ENCODE peak calls at places on chromosomes 16 and 17, in eight cellular contexts. One of them, this sample, is unnamed.

GRCh38 chr17:66690166-66690565 is 144.8 kb upstream of the CACNG5 start:
- DNase-seq in OCI-LY7: no peak
- DNase-seq in dorsolateral prefrontal cortex: no peak
- DNase-seq in neural progenitor cell: no peak
- DNase-seq in mucosa of descending colon: no peak
- DNase-seq in cardiac fibroblast: no peak
- DNase-seq in effector memory CD4-positive, alpha-beta T cell: no peak
- DNase-seq in left ventricle myocardium inferior: no peak
- DNase-seq in this sample: no peak

GRCh38 chr17:79950306-79950705 is 85.4 kb downstream of the TBC1D16 start:
- DNase-seq in effector memory CD4-positive, alpha-beta T cell: no peak
- DNase-seq in OCI-LY7: no peak
- DNase-seq in cardiac fibroblast: no peak
- DNase-seq in left ventricle myocardium inferior: peak; percentile 13
- DNase-seq in mucosa of descending colon: no peak
- DNase-seq in neural progenitor cell: peak; percentile 65
- DNase-seq in dorsolateral prefrontal cortex: no peak
- DNase-seq in this sample: no peak

GRCh38 chr17:14428640-14429029 is 127.8 kb downstream of the HS3ST3B1 start:
- DNase-seq in OCI-LY7: peak; percentile 84
- DNase-seq in mucosa of descending colon: no peak
- DNase-seq in left ventricle myocardium inferior: no peak
- DNase-seq in dorsolateral prefrontal cortex: no peak
- DNase-seq in neural progenitor cell: no peak
- DNase-seq in effector memory CD4-positive, alpha-beta T cell: no peak
- DNase-seq in cardiac fibroblast: no peak
- DNase-seq in this sample: peak; percentile 61

GRCh38 chr17:82776454-82776853 is 24.6 kb downstream of the TBCD start:
- DNase-seq in effector memory CD4-positive, alpha-beta T cell: no peak
- DNase-seq in cardiac fibroblast: no peak
- DNase-seq in OCI-LY7: no peak
- DNase-seq in neural progenitor cell: no peak
- DNase-seq in mucosa of descending colon: no peak
- DNase-seq in left ventricle myocardium inferior: no peak
- DNase-seq in dorsolateral prefrontal cortex: no peak
- DNase-seq in this sample: no peak

GRCh38 chr16:25707982-25708583 is 16.3 kb downstream of the HS3ST4 start:
- DNase-seq in OCI-LY7: peak; percentile 49
- DNase-seq in mucosa of descending colon: no peak
- DNase-seq in cardiac fibroblast: peak; percentile 1
- DNase-seq in neural progenitor cell: peak; percentile 71
- DNase-seq in effector memory CD4-positive, alpha-beta T cell: no peak
- DNase-seq in left ventricle myocardium inferior: no peak
- DNase-seq in dorsolateral prefrontal cortex: no peak
- DNase-seq in this sample: peak; percentile 21

GRCh38 chr17:17685775-17686291 is 4.6 kb downstream of the RAI1 start:
- DNase-seq in dorsolateral prefrontal cortex: no peak
- DNase-seq in cardiac fibroblast: peak; percentile 66
- DNase-seq in left ventricle myocardium inferior: no peak
- DNase-seq in OCI-LY7: no peak
- DNase-seq in effector memory CD4-positive, alpha-beta T cell: no peak
- DNase-seq in mucosa of descending colon: peak; percentile 84
- DNase-seq in neural progenitor cell: no peak
- DNase-seq in this sample: no peak

GRCh38 chr16:14324581-14324980 is 253.5 kb downstream of the MRTFB start:
- DNase-seq in mucosa of descending colon: no peak
- DNase-seq in dorsolateral prefrontal cortex: no peak
- DNase-seq in neural progenitor cell: no peak
- DNase-seq in cardiac fibroblast: peak; percentile 64
- DNase-seq in OCI-LY7: no peak
- DNase-seq in effector memory CD4-positive, alpha-beta T cell: no peak
- DNase-seq in left ventricle myocardium inferior: no peak
- DNase-seq in this sample: no peak

GRCh38 chr17:59424331-59424730 is 92.9 kb downstream of the YPEL2 start:
- DNase-seq in dorsolateral prefrontal cortex: no peak
- DNase-seq in OCI-LY7: no peak
- DNase-seq in effector memory CD4-positive, alpha-beta T cell: no peak
- DNase-seq in neural progenitor cell: no peak
- DNase-seq in left ventricle myocardium inferior: no peak
- DNase-seq in cardiac fibroblast: no peak
- DNase-seq in mucosa of descending colon: no peak
- DNase-seq in this sample: no peak

GRCh38 chr16:29708917-29709600 is 30.1 kb downstream of the QPRT start:
- DNase-seq in mucosa of descending colon: no peak
- DNase-seq in effector memory CD4-positive, alpha-beta T cell: no peak
- DNase-seq in cardiac fibroblast: no peak
- DNase-seq in left ventricle myocardium inferior: no peak
- DNase-seq in dorsolateral prefrontal cortex: no peak
- DNase-seq in OCI-LY7: no peak
- DNase-seq in neural progenitor cell: peak; percentile 44
- DNase-seq in this sample: no peak

GRCh38 chr17:78789663-78790181 is 7.6 kb upstream of the CYTH1 start:
- DNase-seq in OCI-LY7: no peak
- DNase-seq in dorsolateral prefrontal cortex: peak; percentile 66
- DNase-seq in left ventricle myocardium inferior: peak; percentile 86
- DNase-seq in mucosa of descending colon: peak; percentile 92
- DNase-seq in effector memory CD4-positive, alpha-beta T cell: peak; percentile 44
- DNase-seq in neural progenitor cell: no peak
- DNase-seq in cardiac fibroblast: peak; percentile 68
- DNase-seq in this sample: no peak

GRCh38 chr17:16484445-16485169 is 7.4 kb downstream of the LRRC75A start:
- DNase-seq in OCI-LY7: no peak
- DNase-seq in cardiac fibroblast: no peak
- DNase-seq in dorsolateral prefrontal cortex: no peak
- DNase-seq in neural progenitor cell: peak; percentile 38
- DNase-seq in mucosa of descending colon: no peak
- DNase-seq in effector memory CD4-positive, alpha-beta T cell: no peak
- DNase-seq in left ventricle myocardium inferior: no peak
- DNase-seq in this sample: no peak

GRCh38 chr17:78133971-78134898 is 3.7 kb downstream of the TMC8 start:
- DNase-seq in left ventricle myocardium inferior: no peak
- DNase-seq in OCI-LY7: peak; percentile 91
- DNase-seq in neural progenitor cell: peak; percentile 87
- DNase-seq in cardiac fibroblast: peak; percentile 38
- DNase-seq in effector memory CD4-positive, alpha-beta T cell: peak; percentile 74
- DNase-seq in dorsolateral prefrontal cortex: peak; percentile 62
- DNase-seq in mucosa of descending colon: peak; percentile 89
- DNase-seq in this sample: peak; percentile 66

GRCh38 chr17:27666831-27667560 is 36.0 kb downstream of the LGALS9 start:
- DNase-seq in OCI-LY7: no peak
- DNase-seq in mucosa of descending colon: no peak
- DNase-seq in neural progenitor cell: no peak
- DNase-seq in left ventricle myocardium inferior: no peak
- DNase-seq in cardiac fibroblast: no peak
- DNase-seq in effector memory CD4-positive, alpha-beta T cell: no peak
- DNase-seq in dorsolateral prefrontal cortex: no peak
- DNase-seq in this sample: no peak

GRCh38 chr17:65433592-65433991 is 127.9 kb downstream of the AXIN2 start:
- DNase-seq in mucosa of descending colon: no peak
- DNase-seq in effector memory CD4-positive, alpha-beta T cell: no peak
- DNase-seq in dorsolateral prefrontal cortex: no peak
- DNase-seq in OCI-LY7: no peak
- DNase-seq in left ventricle myocardium inferior: no peak
- DNase-seq in neural progenitor cell: no peak
- DNase-seq in cardiac fibroblast: peak; percentile 72
- DNase-seq in this sample: peak; percentile 26

GRCh38 chr17:19249681-19250080 is 12.5 kb downstream of the EPN2 start:
- DNase-seq in dorsolateral prefrontal cortex: no peak
- DNase-seq in left ventricle myocardium inferior: no peak
- DNase-seq in neural progenitor cell: no peak
- DNase-seq in cardiac fibroblast: peak; percentile 54
- DNase-seq in mucosa of descending colon: no peak
- DNase-seq in OCI-LY7: no peak
- DNase-seq in effector memory CD4-positive, alpha-beta T cell: no peak
- DNase-seq in this sample: no peak

GRCh38 chr16:3459401-3460090 is 16.1 kb downstream of the NAA60 start:
- DNase-seq in OCI-LY7: no peak
- DNase-seq in neural progenitor cell: peak; percentile 44
- DNase-seq in mucosa of descending colon: no peak
- DNase-seq in left ventricle myocardium inferior: no peak
- DNase-seq in effector memory CD4-positive, alpha-beta T cell: no peak
- DNase-seq in dorsolateral prefrontal cortex: no peak
- DNase-seq in cardiac fibroblast: no peak
- DNase-seq in this sample: peak; percentile 79

GRCh38 chr17:11953924-11954323 is 43.4 kb downstream of the ZNF18 start:
- DNase-seq in mucosa of descending colon: no peak
- DNase-seq in OCI-LY7: no peak
- DNase-seq in effector memory CD4-positive, alpha-beta T cell: no peak
- DNase-seq in neural progenitor cell: no peak
- DNase-seq in left ventricle myocardium inferior: no peak
- DNase-seq in cardiac fibroblast: no peak
- DNase-seq in dorsolateral prefrontal cortex: no peak
- DNase-seq in this sample: no peak

GRCh38 chr16:52825882-52826281 is 226.8 kb downstream of the CHD9NB start:
- DNase-seq in cardiac fibroblast: no peak
- DNase-seq in dorsolateral prefrontal cortex: no peak
- DNase-seq in neural progenitor cell: no peak
- DNase-seq in OCI-LY7: no peak
- DNase-seq in left ventricle myocardium inferior: no peak
- DNase-seq in mucosa of descending colon: no peak
- DNase-seq in effector memory CD4-positive, alpha-beta T cell: no peak
- DNase-seq in this sample: peak; percentile 17

GRCh38 chr16:83840060-83840617 is 32.4 kb downstream of the HSBP1 start:
- DNase-seq in effector memory CD4-positive, alpha-beta T cell: no peak
- DNase-seq in OCI-LY7: no peak
- DNase-seq in mucosa of descending colon: no peak
- DNase-seq in left ventricle myocardium inferior: no peak
- DNase-seq in dorsolateral prefrontal cortex: no peak
- DNase-seq in cardiac fibroblast: no peak
- DNase-seq in neural progenitor cell: no peak
- DNase-seq in this sample: no peak

GRCh38 chr16:83837566-83837965 is 29.8 kb downstream of the HSBP1 start:
- DNase-seq in OCI-LY7: no peak
- DNase-seq in dorsolateral prefrontal cortex: no peak
- DNase-seq in mucosa of descending colon: no peak
- DNase-seq in cardiac fibroblast: no peak
- DNase-seq in left ventricle myocardium inferior: no peak
- DNase-seq in effector memory CD4-positive, alpha-beta T cell: no peak
- DNase-seq in neural progenitor cell: no peak
- DNase-seq in this sample: no peak

GRCh38 chr16:83842291-83842690 is 34.5 kb downstream of the HSBP1 start:
- DNase-seq in dorsolateral prefrontal cortex: no peak
- DNase-seq in OCI-LY7: no peak
- DNase-seq in effector memory CD4-positive, alpha-beta T cell: no peak
- DNase-seq in cardiac fibroblast: no peak
- DNase-seq in neural progenitor cell: no peak
- DNase-seq in left ventricle myocardium inferior: no peak
- DNase-seq in mucosa of descending colon: no peak
- DNase-seq in this sample: no peak

GRCh38 chr16:83838151-83838550 is 30.4 kb downstream of the HSBP1 start:
- DNase-seq in neural progenitor cell: no peak
- DNase-seq in left ventricle myocardium inferior: no peak
- DNase-seq in effector memory CD4-positive, alpha-beta T cell: no peak
- DNase-seq in dorsolateral prefrontal cortex: no peak
- DNase-seq in OCI-LY7: no peak
- DNase-seq in cardiac fibroblast: no peak
- DNase-seq in mucosa of descending colon: no peak
- DNase-seq in this sample: no peak

GRCh38 chr16:83839561-83839960 is 31.8 kb downstream of the HSBP1 start:
- DNase-seq in OCI-LY7: no peak
- DNase-seq in dorsolateral prefrontal cortex: no peak
- DNase-seq in neural progenitor cell: no peak
- DNase-seq in effector memory CD4-positive, alpha-beta T cell: no peak
- DNase-seq in cardiac fibroblast: no peak
- DNase-seq in left ventricle myocardium inferior: no peak
- DNase-seq in mucosa of descending colon: no peak
- DNase-seq in this sample: no peak
- H3K4me3 ChIP-seq in OCI-LY7: no peak overlapping the region
- H3K4me3 ChIP-seq in dorsolateral prefrontal cortex: no peak overlapping the region
- H3K4me3 ChIP-seq in neural progenitor cell: no peak overlapping the region
- H3K4me3 ChIP-seq in effector memory CD4-positive, alpha-beta T cell: no peak overlapping the region
- H3K4me3 ChIP-seq in cardiac fibroblast: no peak overlapping the region
- H3K4me3 ChIP-seq in left ventricle myocardium inferior: no peak overlapping the region
- H3K4me3 ChIP-seq in mucosa of descending colon: no peak overlapping the region
- H3K4me3 ChIP-seq in this sample: no peak overlapping the region

DNA sequence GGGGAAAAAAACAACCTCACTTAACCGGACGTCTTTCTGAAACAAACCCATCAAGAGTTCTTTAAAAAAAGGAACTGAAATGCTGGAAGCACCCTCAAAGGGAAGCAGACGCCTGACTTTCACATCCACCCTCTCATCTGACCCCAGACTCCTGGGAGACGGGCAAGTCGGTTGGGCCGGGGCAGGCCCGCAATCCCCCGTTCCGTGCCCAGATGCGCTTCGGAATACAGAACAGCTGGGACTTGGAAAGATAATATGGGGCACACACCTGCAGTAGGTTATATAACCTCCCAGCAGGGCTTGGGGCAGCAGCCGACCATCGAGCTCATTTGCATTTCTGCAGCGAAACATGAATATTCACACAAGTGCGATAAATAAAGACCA is 3.7 kb downstream of the ARHGAP27 start:
- DNase-seq in cardiac fibroblast: no peak
- DNase-seq in dorsolateral prefrontal cortex: no peak
- DNase-seq in OCI-LY7: peak; percentile 60
- DNase-seq in mucosa of descending colon: no peak
- DNase-seq in neural progenitor cell: no peak
- DNase-seq in effector memory CD4-positive, alpha-beta T cell: no peak
- DNase-seq in left ventricle myocardium inferior: no peak
- DNase-seq in this sample: no peak
- H3K4me3 ChIP-seq in cardiac fibroblast: no peak overlapping the region
- H3K4me3 ChIP-seq in dorsolateral prefrontal cortex: no peak overlapping the region
- H3K4me3 ChIP-seq in OCI-LY7: peak overlapping the region; percentile 49
- H3K4me3 ChIP-seq in mucosa of descending colon: no peak overlapping the region
- H3K4me3 ChIP-seq in neural progenitor cell: peak overlapping the region; percentile 61
- H3K4me3 ChIP-seq in effector memory CD4-positive, alpha-beta T cell: no peak overlapping the region
- H3K4me3 ChIP-seq in left ventricle myocardium inferior: peak overlapping the region; percentile 36
- H3K4me3 ChIP-seq in this sample: no peak overlapping the region

GRCh38 chr17:45043813-45044540 is 7.5 kb downstream of the DCAKD start:
- DNase-seq in OCI-LY7: no peak
- DNase-seq in mucosa of descending colon: no peak
- DNase-seq in dorsolateral prefrontal cortex: no peak
- DNase-seq in left ventricle myocardium inferior: no peak
- DNase-seq in neural progenitor cell: no peak
- DNase-seq in effector memory CD4-positive, alpha-beta T cell: no peak
- DNase-seq in cardiac fibroblast: no peak
- DNase-seq in this sample: no peak
- H3K4me3 ChIP-seq in OCI-LY7: no peak overlapping the region
- H3K4me3 ChIP-seq in mucosa of descending colon: no peak overlapping the region
- H3K4me3 ChIP-seq in dorsolateral prefrontal cortex: no peak overlapping the region
- H3K4me3 ChIP-seq in left ventricle myocardium inferior: no peak overlapping the region
- H3K4me3 ChIP-seq in neural progenitor cell: no peak overlapping the region
- H3K4me3 ChIP-seq in effector memory CD4-positive, alpha-beta T cell: no peak overlapping the region
- H3K4me3 ChIP-seq in cardiac fibroblast: no peak overlapping the region
- H3K4me3 ChIP-seq in this sample: no peak overlapping the region

DNA sequence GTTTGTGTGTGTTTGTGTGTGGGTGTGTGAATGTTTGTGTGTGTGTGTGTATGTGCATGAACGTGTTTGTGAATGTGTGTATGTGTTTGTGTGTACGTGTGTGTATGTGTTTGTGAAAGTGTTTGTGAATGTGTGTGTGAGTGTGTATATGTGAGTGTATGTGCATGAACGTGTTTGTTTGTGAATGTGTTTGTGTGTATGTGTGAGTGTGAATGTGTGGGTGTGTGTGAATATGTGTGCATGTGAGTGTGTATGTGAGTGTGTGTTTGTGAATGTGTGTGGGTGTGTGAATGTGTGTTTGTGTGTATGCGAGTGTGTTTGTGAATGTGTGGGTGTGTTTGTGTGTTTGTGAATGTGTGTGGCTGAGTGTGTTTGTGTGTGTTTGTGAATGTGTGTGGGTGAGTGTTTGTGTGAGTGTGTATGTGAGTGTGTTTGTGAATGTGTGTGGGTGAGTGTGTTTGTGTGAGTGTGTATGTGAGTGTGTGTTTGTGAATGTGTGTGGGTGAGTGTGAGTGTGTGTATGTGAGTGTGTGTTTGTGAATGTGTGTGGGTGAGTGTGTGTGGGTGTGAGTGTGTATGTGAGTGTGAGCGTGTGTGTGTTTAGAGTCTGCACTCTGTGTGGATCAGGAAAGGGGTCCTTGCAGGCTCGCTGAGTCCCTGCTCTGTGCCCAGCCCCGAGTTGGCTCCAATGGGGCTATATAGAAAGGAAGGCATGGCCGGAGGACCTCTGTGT is 890 bp upstream of the CD300A start:
- DNase-seq in cardiac fibroblast: no peak
- DNase-seq in neural progenitor cell: no peak
- DNase-seq in effector memory CD4-positive, alpha-beta T cell: no peak
- DNase-seq in OCI-LY7: no peak
- DNase-seq in mucosa of descending colon: no peak
- DNase-seq in dorsolateral prefrontal cortex: no peak
- DNase-seq in left ventricle myocardium inferior: no peak
- DNase-seq in this sample: no peak
- H3K4me3 ChIP-seq in cardiac fibroblast: no peak overlapping the region
- H3K4me3 ChIP-seq in neural progenitor cell: no peak overlapping the region
- H3K4me3 ChIP-seq in effector memory CD4-positive, alpha-beta T cell: peak overlapping the region; percentile 55
- H3K4me3 ChIP-seq in OCI-LY7: peak overlapping the region; percentile 65
- H3K4me3 ChIP-seq in mucosa of descending colon: no peak overlapping the region
- H3K4me3 ChIP-seq in dorsolateral prefrontal cortex: no peak overlapping the region
- H3K4me3 ChIP-seq in left ventricle myocardium inferior: no peak overlapping the region
- H3K4me3 ChIP-seq in this sample: no peak overlapping the region